ENCODE peak calls at places on chromosomes 2 and 18, in ten cellular contexts. T is NB4; Y is HepG2; S is coronary artery; B is fibroblast of the aortic adventitia; D is ascending aorta; N is IMR-90; O is cardiac fibroblast; V is CD8-positive, alpha-beta T cell; R is cardiac muscle cell. F is an unnamed sample.

GRCh38 chr2:27307545-27308358 is 493 bp downstream of the UCN start:
- DNase-seq in D (no peak), S (no peak), Y (no peak), N (no peak), R (no peak), B (no peak), V (no peak), T (no peak), O (no peak), F (no peak)

GRCh38 chr2:132873738-132874137 is 203.7 kb upstream of the LYPD1 start:
- DNase-seq in O (no peak), N (no peak), S (no peak), D (no peak), T (no peak), V (no peak), R (no peak), Y (no peak), B (no peak), F (no peak)

GRCh38 chr2:145654156-145654555 is 1134.2 kb upstream of the ZEB2 start:
- DNase-seq in T (no peak), R (no peak), S (no peak), D (no peak), N (no peak), Y (no peak), O (no peak), B (no peak), V (no peak), F (no peak)

GRCh38 chr18:7812431-7813063 is 245.4 kb downstream of the PTPRM start:
- DNase-seq in S (no peak), R (peak; percentile 80), V (no peak), B (peak; percentile 82), T (no peak), Y (peak; percentile 80), N (peak; percentile 73), O (peak; percentile 85), D (no peak), F (peak; percentile 31)

GRCh38 chr2:195820373-195820772 is 163.3 kb downstream of the SLC39A10 start:
- DNase-seq in B (peak; percentile 89), O (peak; percentile 73), D (no peak), N (peak; percentile 77), T (peak; percentile 34), V (no peak), R (peak; percentile 73), S (no peak), Y (no peak), F (peak; percentile 70)

GRCh38 chr2:96329416-96329815 is 4.3 kb downstream of the ITPRIPL1 start:
- DNase-seq in D (no peak), S (no peak), B (peak; percentile 81), Y (peak; percentile 34), O (peak; percentile 92), N (peak; percentile 48), T (no peak), R (peak; percentile 90), V (no peak), F (peak; percentile 42)

GRCh38 chr2:202109737-202110184 is 36.7 kb downstream of the KIAA2012 start:
- DNase-seq in O (peak; percentile 42), T (peak; percentile 16), V (no peak), N (peak; percentile 61), D (no peak), Y (no peak), R (peak; percentile 55), S (no peak), B (peak; percentile 75), F (peak; percentile 34)

GRCh38 chr2:60634443-60634842 is 81.0 kb upstream of the BCL11A start:
- DNase-seq in N (no peak), R (peak; percentile 2), V (no peak), O (peak; percentile 34), T (no peak), D (peak; percentile 21), Y (no peak), B (peak; percentile 2), S (no peak), F (no peak)

GRCh38 chr2:133608291-133608690 is 40.0 kb upstream of the NCKAP5 start:
- DNase-seq in V (no peak), R (no peak), B (no peak), O (no peak), D (no peak), S (no peak), N (no peak), T (no peak), Y (no peak), F (no peak)

GRCh38 chr2:15808980-15809379 is 131.4 kb upstream of the MYCN start:
- DNase-seq in O (no peak), Y (no peak), V (no peak), D (no peak), B (no peak), T (no peak), R (no peak), S (no peak), N (no peak), F (no peak)

GRCh38 chr18:79489048-79489899 is 93.5 kb downstream of the NFATC1 start:
- DNase-seq in Y (no peak), R (no peak), N (no peak), D (peak; percentile 55), B (no peak), V (no peak), O (no peak), S (no peak), T (no peak), F (no peak)

DNA sequence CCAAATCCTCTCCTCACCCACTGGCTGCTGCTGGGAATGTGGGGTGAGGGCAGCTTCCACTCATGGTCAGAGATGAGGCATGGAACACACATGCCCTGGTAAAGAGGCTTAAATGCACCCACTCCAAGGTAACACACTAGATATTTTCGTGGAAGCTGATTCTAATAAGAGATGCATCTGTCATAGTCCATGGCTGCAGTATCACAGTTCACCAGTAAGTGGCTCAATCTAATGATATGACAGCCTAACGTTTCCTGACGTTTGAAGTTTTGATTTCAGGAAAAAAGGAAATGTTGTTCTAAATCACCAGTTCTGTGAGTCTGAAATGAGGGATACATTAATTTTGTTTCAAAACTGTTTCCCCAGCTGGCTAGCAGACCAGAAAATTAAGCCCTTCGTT is 38.2 kb downstream of the LCT start:
- DNase-seq in S (no peak), N (no peak), B (no peak), O (peak; percentile 34), Y (no peak), T (no peak), D (no peak), R (no peak), V (no peak), F (peak; percentile 3)
- TF ChIP-seq CTCF in S (no peak), N (peak; percentile 23), B (peak; percentile 19), O (peak; percentile 45), Y (peak; percentile 7), T (peak; percentile 40), D (no peak), R (peak; percentile 16), V (no peak), F (peak; percentile 21)

GRCh38 chr18:52433797-52434196 is 93.8 kb downstream of the DCC start:
- DNase-seq in V (no peak), D (no peak), O (no peak), B (no peak), S (no peak), R (no peak), Y (no peak), N (no peak), T (no peak), F (no peak)

GRCh38 chr18:52439457-52439856 is 99.5 kb downstream of the DCC start:
- DNase-seq in V (no peak), S (no peak), D (no peak), N (no peak), B (no peak), T (no peak), O (no peak), Y (no peak), R (no peak), F (no peak)

DNA sequence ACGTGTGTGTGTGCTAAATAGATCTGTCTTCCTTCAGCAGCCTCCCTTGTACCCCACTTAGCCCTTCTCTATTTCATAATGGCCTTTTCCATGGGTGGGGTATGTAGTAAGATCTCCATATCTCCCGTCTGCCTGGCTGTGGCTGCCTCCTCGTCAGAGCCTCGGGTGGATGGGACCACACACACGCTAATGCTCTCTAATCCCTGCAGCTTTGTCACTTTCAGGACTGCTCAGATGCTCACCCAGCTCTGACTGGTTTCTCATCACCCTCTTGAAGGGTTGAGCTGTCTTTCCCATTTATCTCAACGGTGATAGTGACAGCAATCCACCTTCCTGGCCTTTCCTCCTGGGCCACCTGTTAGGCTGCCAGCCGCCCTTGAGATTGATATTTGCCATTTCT is 95.3 kb downstream of the DCC start:
- DNase-seq in R (no peak), S (no peak), B (no peak), T (no peak), N (no peak), V (no peak), O (no peak), Y (no peak), D (no peak), F (no peak)
- H3K4me3 ChIP-seq in R (no peak overlapping the region), S (no peak overlapping the region), B (no peak overlapping the region), T (no peak overlapping the region), N (no peak overlapping the region), V (no peak overlapping the region), O (no peak overlapping the region), Y (no peak overlapping the region), D (no peak overlapping the region), F (no peak overlapping the region)

GRCh38 chr2:188984126-188984525 is 10.0 kb downstream of the COL3A1 start:
- DNase-seq in T (no peak), B (peak; percentile 88), V (no peak), O (peak; percentile 80), S (no peak), Y (no peak), D (no peak), N (peak; percentile 71), R (peak; percentile 62), F (peak; percentile 54)
- TF ChIP-seq CTCF in T (no peak), B (peak; percentile 48), V (no peak), O (peak; percentile 34), S (no peak), Y (no peak), D (peak; percentile 66), N (peak; percentile 53), R (peak; percentile 30), F (no peak)

DNA sequence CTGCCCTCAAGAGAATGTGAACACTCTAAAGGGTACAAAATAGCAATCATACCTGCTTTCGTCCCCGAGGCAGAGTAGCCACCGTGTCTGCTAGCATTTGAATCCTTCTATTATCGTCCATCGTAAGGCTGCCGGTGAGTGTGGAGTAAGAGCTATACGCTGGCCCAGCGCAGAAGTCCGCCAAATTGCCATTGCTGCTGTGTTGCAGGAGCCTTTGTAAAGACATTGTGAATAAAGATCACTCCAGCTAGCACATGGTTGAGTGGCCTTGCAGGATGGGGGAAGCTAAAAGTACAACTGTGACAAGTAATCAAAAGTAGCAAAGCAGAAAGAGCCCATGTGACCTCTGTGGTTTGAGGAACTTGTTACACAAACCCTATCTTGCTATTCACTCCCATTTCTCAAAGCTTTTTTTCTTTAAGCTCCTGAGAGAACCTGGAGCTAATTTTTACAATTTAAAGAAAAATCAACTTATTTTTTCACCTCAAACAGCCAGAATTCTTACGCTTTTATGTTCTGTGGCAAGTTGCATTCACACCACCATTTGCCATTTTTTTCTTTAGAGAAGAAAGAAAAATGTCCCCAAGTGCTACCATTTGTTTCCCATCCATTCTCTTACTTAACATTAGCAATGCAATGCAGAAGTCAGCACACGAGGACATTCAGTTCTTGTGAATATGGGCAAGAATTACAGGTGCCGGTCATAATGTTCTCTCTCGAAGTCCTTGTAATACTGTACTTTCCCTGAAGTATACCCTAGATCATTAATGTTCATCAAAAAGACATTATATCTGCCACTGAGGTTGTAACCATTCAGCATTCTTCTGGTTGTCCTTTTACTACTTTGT is at the start of gene CYTIP:
- DNase-seq in O (no peak), Y (no peak), S (no peak), R (peak; percentile 17), B (no peak), V (peak; percentile 64), T (peak; percentile 73), D (peak; percentile 64), N (no peak), F (no peak)
- H3K4me3 ChIP-seq in O (no peak within 1 kb of the TSS), Y (no peak within 1 kb of the TSS), S (peak within 1 kb of the TSS; percentile 56), R (no peak within 1 kb of the TSS), B (no peak within 1 kb of the TSS), V (peak within 1 kb of the TSS; percentile 80), T (peak within 1 kb of the TSS; percentile 6), D (peak within 1 kb of the TSS; percentile 28), N (no peak within 1 kb of the TSS), F (no peak within 1 kb of the TSS)

GRCh38 chr2:10355471-10356458 is 53.1 kb downstream of the HPCAL1 start:
- DNase-seq in R (no peak), T (no peak), B (no peak), S (no peak), Y (no peak), N (no peak), O (no peak), V (no peak), D (no peak), F (no peak)
- TF ChIP-seq CTCF in R (no peak), T (no peak), B (no peak), S (no peak), Y (no peak), N (no peak), O (no peak), V (no peak), D (no peak), F (no peak)

F was measured in fibroblast of villous mesenchyme.